ENCODE peak calls at places on chromosome 22, in nine cellular contexts. A is DMS153; L is HepG2; E is psoas muscle; J is T47D; O is Daoy; V is ovary; D is stimulated activated CD4-positive, alpha-beta T cell treated with anti-CD3 and anti-CD28 coated beads, Interleukin-12 subunit alpha, Interleukin-12 subunit beta, amount 100 ng/mL, for 48 hours; G is HuH-7.5. Y is an unnamed sample.

GRCh38 chr22:46006379-46007002 is 29.5 kb upstream of the WNT7B start:
- DNase-seq in A (peak), L (peak), E (peak), J (peak), O (peak), V (peak), D (peak), G (peak), Y (peak)

GRCh38 chr22:46563381-46564083 is 26.1 kb upstream of the CELSR1 start:
- DNase-seq in A (peak), L (peak), E (peak), J (peak), O (peak), V (peak), D (peak), G (peak), Y (peak)

GRCh38 chr22:39727541-39727940 is 157.0 kb downstream of the CACNA1I start:
- DNase-seq in A (peak), L (no peak), E (no peak), J (no peak), O (peak), V (no peak), D (no peak), G (no peak), Y (peak)

GRCh38 chr22:26669060-26669481 is 11.7 kb downstream of the MIAT start:
- DNase-seq in A (no peak), L (peak), E (no peak), J (peak), O (no peak), V (no peak), D (no peak), G (no peak), Y (peak)

GRCh38 chr22:50267591-50268390 is 2.4 kb downstream of the MAPK11 start:
- DNase-seq in A (no peak), L (no peak), E (peak), J (peak), O (peak), V (peak), D (no peak), G (peak), Y (no peak)

GRCh38 chr22:42299586-42300285 is 29.3 kb upstream of the TCF20 start:
- DNase-seq in A (no peak), L (no peak), E (no peak), J (no peak), O (no peak), V (no peak), D (peak), G (no peak), Y (peak)

GRCh38 chr22:35705141-35705540 is 12.5 kb upstream of the APOL5 start:
- DNase-seq in A (no peak), L (no peak), E (no peak), J (no peak), O (peak), V (no peak), D (no peak), G (no peak), Y (no peak)

GRCh38 chr22:48335442-48336139 is 1492.1 kb downstream of the BRD1 start:
- DNase-seq in A (no peak), L (no peak), E (peak), J (no peak), O (no peak), V (no peak), D (no peak), G (no peak), Y (no peak)

GRCh38 chr22:17789379-17790200 is 15.3 kb upstream of the BID start:
- DNase-seq in A (no peak), L (no peak), E (no peak), J (no peak), O (no peak), V (no peak), D (no peak), G (no peak), Y (no peak)

GRCh38 chr22:44997060-44997459 is 12.7 kb downstream of the PHF21B start:
- DNase-seq in A (no peak), L (no peak), E (no peak), J (no peak), O (no peak), V (no peak), D (no peak), G (no peak), Y (no peak)

GRCh38 chr22:46411347-46411746 is 75.8 kb downstream of the TRMU start:
- DNase-seq in A (no peak), L (no peak), E (no peak), J (no peak), O (no peak), V (no peak), D (no peak), G (no peak), Y (no peak)